ENCODE peak calls at places on chromosomes 6 and 20, in eight cellular contexts. I, S, V, Y, B, N, A and H are unnamed samples.

GRCh38 chr6:41638002-41638800 is at the start of gene MDFI:
- DNase-seq in I (no peak), S (peak; percentile 58), V (no peak), Y (no peak), B (no peak), N (no peak), A (peak; percentile 88), H (peak; percentile 78)

GRCh38 chr6:148758492-148758891 is 11.7 kb downstream of the UST start:
- DNase-seq in I (peak; percentile 26), S (no peak), V (no peak), Y (peak; percentile 51), B (peak; percentile 47), N (peak; percentile 53), A (no peak), H (no peak)

GRCh38 chr20:39630215-39630614 is 668.1 kb downstream of the DHX35 start:
- DNase-seq in I (no peak), S (no peak), V (no peak), Y (no peak), B (no peak), N (no peak), A (no peak), H (no peak)

GRCh38 chr20:37727247-37727956 is 33.6 kb downstream of the CTNNBL1 start:
- DNase-seq in I (no peak), S (peak; percentile 27), V (no peak), Y (no peak), B (no peak), N (peak; percentile 11), A (peak; percentile 73), H (no peak)

GRCh38 chr20:46823271-46823747 is 71.3 kb upstream of the EYA2 start:
- DNase-seq in I (no peak), S (no peak), V (no peak), Y (no peak), B (no peak), N (no peak), A (no peak), H (no peak)

GRCh38 chr6:137370871-137371633 is 123.1 kb downstream of the OLIG3 start:
- DNase-seq in I (no peak), S (no peak), V (no peak), Y (no peak), B (no peak), N (no peak), A (no peak), H (no peak)

GRCh38 chr20:38203337-38204003 is 38.4 kb upstream of the TGM2 start:
- DNase-seq in I (no peak), S (no peak), V (no peak), Y (no peak), B (no peak), N (no peak), A (peak; percentile 22), H (no peak)

GRCh38 chr20:23050847-23051627 is 1.6 kb upstream of the THBD start:
- DNase-seq in I (no peak), S (peak; percentile 64), V (no peak), Y (peak; percentile 69), B (no peak), N (peak; percentile 55), A (peak; percentile 98), H (peak; percentile 94)

GRCh38 chr6:4128748-4129147 is 6.6 kb downstream of the ECI2 start:
- DNase-seq in I (no peak), S (peak; percentile 82), V (no peak), Y (no peak), B (no peak), N (no peak), A (no peak), H (no peak)

GRCh38 chr20:50579511-50579910 is 69.3 kb downstream of the PTPN1 start:
- DNase-seq in I (no peak), S (no peak), V (no peak), Y (no peak), B (no peak), N (no peak), A (no peak), H (no peak)

GRCh38 chr6:170344631-170345576 is 38.3 kb downstream of the FAM120B start:
- DNase-seq in I (no peak), S (peak; percentile 71), V (no peak), Y (no peak), B (no peak), N (no peak), A (peak; percentile 74), H (no peak)

GRCh38 chr6:145629478-145629877 is 105.8 kb downstream of the EPM2A start:
- DNase-seq in I (no peak), S (no peak), V (no peak), Y (no peak), B (no peak), N (no peak), A (no peak), H (no peak)

GRCh38 chr20:13261460-13262301 is 40.6 kb downstream of the ISM1 start:
- DNase-seq in I (peak; percentile 55), S (peak; percentile 9), V (peak; percentile 64), Y (no peak), B (peak; percentile 28), N (peak; percentile 55), A (peak; percentile 91), H (peak; percentile 78)

GRCh38 chr20:46282669-46283068 is 25.6 kb downstream of the CDH22 start:
- DNase-seq in I (no peak), S (no peak), V (no peak), Y (no peak), B (no peak), N (no peak), A (no peak), H (no peak)

GRCh38 chr6:14055541-14055940 is 62.0 kb upstream of the CD83 start:
- DNase-seq in I (no peak), S (no peak), V (no peak), Y (no peak), B (no peak), N (no peak), A (no peak), H (no peak)

GRCh38 chr20:31355981-31356380 is 12.4 kb upstream of the DEFB118 start:
- DNase-seq in I (no peak), S (peak; percentile 2), V (no peak), Y (no peak), B (no peak), N (no peak), A (no peak), H (no peak)

GRCh38 chr20:1034420-1034799 is 32.3 kb upstream of the RSPO4 start:
- DNase-seq in I (no peak), S (no peak), V (no peak), Y (no peak), B (no peak), N (no peak), A (no peak), H (no peak)

GRCh38 chr6:2770171-2770570 is 5.0 kb downstream of the WRNIP1 start:
- DNase-seq in I (no peak), S (no peak), V (no peak), Y (no peak), B (no peak), N (no peak), A (no peak), H (no peak)

GRCh38 chr6:146851837-146852236 is 253.1 kb downstream of the ADGB start:
- DNase-seq in I (no peak), S (peak; percentile 98), V (no peak), Y (no peak), B (no peak), N (no peak), A (no peak), H (no peak)

GRCh38 chr6:16783952-16784351 is 22.7 kb upstream of the ATXN1 start:
- DNase-seq in I (no peak), S (no peak), V (no peak), Y (no peak), B (no peak), N (no peak), A (no peak), H (no peak)